ENCODE peak calls at places on chromosomes 11 and 22, in eight cellular contexts. Z, W, F, L, U, H, G and X are unnamed samples.

GRCh38 chr11:28228196-28228595 is 120.0 kb downstream of the METTL15 start:
- DNase-seq in L (no peak), W (no peak), G (no peak), U (no peak), Z (no peak), F (no peak), H (no peak), X (no peak)

GRCh38 chr22:35610741-35611140 is 6.4 kb downstream of the MB start:
- DNase-seq in U (no peak), Z (no peak), F (no peak), W (no peak), L (no peak), G (no peak), H (no peak), X (no peak)

GRCh38 chr11:125401746-125402145 is 94.3 kb downstream of the FEZ1 start:
- DNase-seq in W (no peak), G (no peak), H (no peak), U (no peak), F (no peak), L (peak; percentile 47), Z (no peak), X (no peak)

GRCh38 chr22:38831166-38831945 is 12.5 kb downstream of the NPTXR start:
- DNase-seq in U (no peak), L (no peak), W (no peak), F (no peak), H (no peak), Z (no peak), G (no peak), X (no peak)

GRCh38 chr11:102177974-102178631 is 67.9 kb downstream of the YAP1 start:
- DNase-seq in U (no peak), L (no peak), G (no peak), Z (no peak), H (no peak), F (peak; percentile 85), W (peak; percentile 85), X (no peak)

GRCh38 chr11:130763087-130763980 is 152.9 kb downstream of the SNX19 start:
- DNase-seq in L (no peak), W (no peak), U (no peak), Z (no peak), H (no peak), F (no peak), G (no peak), X (peak; percentile 47)

GRCh38 chr11:62428871-62429601 is 10.2 kb downstream of the SCGB1A1 start:
- DNase-seq in Z (no peak), U (no peak), G (no peak), W (no peak), L (no peak), H (no peak), F (no peak), X (no peak)

GRCh38 chr11:65301491-65302329 is 13.0 kb upstream of the CDC42EP2 start:
- DNase-seq in H (peak; percentile 81), Z (peak; percentile 76), G (peak; percentile 31), W (no peak), L (peak; percentile 83), U (no peak), F (no peak), X (no peak)

GRCh38 chr11:117901601-117902000 is 25.1 kb upstream of the FXYD6 start:
- DNase-seq in F (no peak), H (peak; percentile 48), Z (no peak), G (no peak), L (no peak), W (no peak), U (no peak), X (no peak)

GRCh38 chr22:40628354-40629042 is 8.0 kb downstream of the MRTFA start:
- DNase-seq in L (no peak), Z (no peak), F (no peak), W (no peak), G (no peak), U (no peak), H (no peak), X (no peak)

GRCh38 chr22:18954333-18954732 is 18.2 kb upstream of the PRODH start:
- DNase-seq in L (peak; percentile 69), H (peak; percentile 72), G (peak; percentile 57), U (peak; percentile 55), Z (peak; percentile 94), F (peak; percentile 18), W (peak; percentile 22), X (peak; percentile 75)

DNA sequence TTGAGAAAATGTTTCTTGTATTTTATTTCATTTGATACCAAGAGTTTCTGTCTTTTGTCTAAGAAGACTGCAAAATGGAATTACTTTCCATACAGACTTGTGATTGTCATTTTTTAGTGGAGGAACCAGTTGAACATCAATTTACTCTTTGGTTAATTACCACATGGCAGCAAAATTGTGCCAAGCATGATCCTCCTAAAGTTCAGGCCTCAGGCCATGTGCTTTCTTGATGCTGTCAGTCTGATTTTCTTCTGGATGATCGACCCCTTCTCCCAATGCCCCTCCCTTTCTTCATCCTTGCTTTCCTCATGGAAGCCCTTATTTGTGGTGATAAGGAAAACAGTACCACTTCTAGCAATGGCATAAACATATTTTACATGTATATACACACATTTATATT is 76.2 kb downstream of the SVIP start:
- DNase-seq in Z (no peak), L (no peak), H (no peak), U (no peak), G (no peak), F (no peak), W (no peak), X (no peak)
- TF ChIP-seq EP300 in Z (no peak), L (no peak), H (no peak), U (no peak), G (no peak), F (no peak), W (no peak), X (no peak)

GRCh38 chr11:64250406-64250874 is 890 bp upstream of the PLCB3 start:
- DNase-seq in G (no peak), W (no peak), U (no peak), F (no peak), L (no peak), H (no peak), Z (no peak), X (no peak)
- TF ChIP-seq POLR2A in G (no peak), W (no peak), U (no peak), F (no peak), L (no peak), H (no peak), Z (no peak), X (no peak)

GRCh38 chr11:44711772-44712608 is 14.8 kb upstream of the TSPAN18 start:
- DNase-seq in L (no peak), U (no peak), F (no peak), Z (peak; percentile 58), W (no peak), H (no peak), G (no peak), X (no peak)
- TF ChIP-seq EP300 in L (no peak), U (no peak), F (no peak), Z (no peak), W (no peak), H (no peak), G (no peak), X (no peak)

GRCh38 chr11:95717314-95717713 is 72.3 kb downstream of the FAM76B start:
- DNase-seq in Z (no peak), G (no peak), U (no peak), F (no peak), L (no peak), H (no peak), W (no peak), X (no peak)

GRCh38 chr11:95713428-95713827 is 76.2 kb downstream of the FAM76B start:
- DNase-seq in U (no peak), G (no peak), F (no peak), L (no peak), W (no peak), Z (no peak), H (no peak), X (no peak)

GRCh38 chr11:95714853-95715776 is 74.5 kb downstream of the FAM76B start:
- DNase-seq in H (no peak), U (no peak), G (no peak), Z (no peak), L (no peak), F (no peak), W (no peak), X (no peak)

GRCh38 chr11:95716266-95716665 is 73.3 kb downstream of the FAM76B start:
- DNase-seq in U (no peak), H (no peak), F (no peak), W (no peak), L (no peak), Z (no peak), G (no peak), X (no peak)

GRCh38 chr11:95715777-95716241 is 73.8 kb downstream of the FAM76B start:
- DNase-seq in F (peak; percentile 3), H (no peak), U (no peak), L (no peak), G (no peak), Z (no peak), W (no peak), X (no peak)
- TF ChIP-seq POLR2A in F (no peak), H (no peak), U (no peak), L (no peak), G (no peak), Z (no peak), W (no peak), X (no peak)

GRCh38 chr22:50185384-50186087 is at the start of gene TRABD:
- DNase-seq in W (peak; percentile 48), U (peak; percentile 74), G (peak; percentile 93), F (peak; percentile 72), Z (peak; percentile 86), L (peak; percentile 90), H (peak; percentile 95), X (peak; percentile 92)

GRCh38 chr22:50184541-50185383 is 951 bp upstream of the TRABD start:
- DNase-seq in W (no peak), Z (peak; percentile 72), L (peak; percentile 69), U (no peak), H (no peak), G (no peak), F (no peak), X (no peak)

GRCh38 chr22:50183141-50183971 is 2.4 kb upstream of the TRABD start:
- DNase-seq in G (no peak), L (peak; percentile 47), H (no peak), F (no peak), Z (no peak), W (no peak), U (no peak), X (no peak)

GRCh38 chr22:50182176-50183081 is 3.3 kb upstream of the TRABD start:
- DNase-seq in Z (no peak), H (no peak), G (peak; percentile 66), L (peak; percentile 46), F (no peak), W (no peak), U (no peak), X (peak; percentile 87)

DNA sequence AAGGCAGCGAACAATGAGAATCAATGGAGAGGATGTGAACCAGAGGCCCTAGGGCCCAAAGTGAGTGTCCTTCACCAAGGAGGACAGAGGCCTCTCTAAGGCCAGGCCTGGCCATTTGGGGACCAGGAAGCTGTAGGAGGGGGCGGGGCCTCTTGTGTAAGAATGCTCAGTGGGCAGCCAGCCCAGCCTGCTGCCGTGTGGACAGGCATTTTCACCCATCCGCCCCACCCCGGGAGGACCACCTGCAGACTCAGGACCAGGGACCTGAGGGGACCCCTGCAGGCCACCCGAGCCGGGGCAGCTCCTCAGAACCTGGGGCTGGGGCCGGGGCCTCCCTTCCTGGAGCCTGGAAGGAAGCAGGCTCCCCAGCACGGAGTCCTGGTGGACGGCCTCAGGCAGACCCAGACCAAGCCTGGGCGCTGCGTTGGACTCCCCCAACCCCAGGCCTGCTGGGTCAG is 1.7 kb upstream of the TRABD start:
- DNase-seq in L (peak; percentile 79), F (peak; percentile 55), H (peak; percentile 89), W (no peak), U (peak; percentile 62), G (peak; percentile 75), Z (no peak), X (peak; percentile 90)
- TF ChIP-seq EP300 in L (no peak), F (no peak), H (no peak), W (no peak), U (no peak), G (no peak), Z (no peak), X (no peak)